ENCODE peak calls at places on chromosomes 11 and 22, in four cellular contexts. G, B, H and T are unnamed samples.

GRCh38 chr11:432501-433100 is 9.2 kb downstream of the ANO9 start:
- DNase-seq in G (no peak), B (no peak), H (no peak), T (no peak)

GRCh38 chr22:48429621-48430020 is 1398.1 kb downstream of the BRD1 start:
- DNase-seq in G (no peak), B (no peak), H (no peak), T (no peak)

GRCh38 chr11:73241300-73241699 is 23.2 kb downstream of the P2RY2 start:
- DNase-seq in G (no peak), B (no peak), H (no peak), T (no peak)

GRCh38 chr22:29167032-29167911 is 38.4 kb upstream of the EMID1 start:
- DNase-seq in G (no peak), B (no peak), H (no peak), T (no peak)

GRCh38 chr11:130945945-130946344 is 29.7 kb upstream of the SNX19 start:
- DNase-seq in G (peak), B (no peak), H (no peak), T (peak)

GRCh38 chr11:128334311-128335044 is 252.9 kb downstream of the ETS1 start:
- DNase-seq in G (no peak), B (no peak), H (no peak), T (no peak)

GRCh38 chr22:44700456-44700855 is 1.5 kb upstream of the PRR5 start:
- DNase-seq in G (no peak), B (no peak), H (no peak), T (no peak)

GRCh38 chr22:29171721-29172120 is 34.0 kb upstream of the EMID1 start:
- DNase-seq in G (no peak), B (no peak), H (no peak), T (no peak)

GRCh38 chr22:38412435-38413084 is 42.4 kb downstream of the KCNJ4 start:
- DNase-seq in G (no peak), B (peak), H (peak), T (no peak)

GRCh38 chr11:2529636-2530035 is 84.8 kb downstream of the KCNQ1 start:
- DNase-seq in G (no peak), B (no peak), H (no peak), T (no peak)

GRCh38 chr11:13160302-13160701 is 117.3 kb upstream of the BMAL1 start:
- DNase-seq in G (no peak), B (no peak), H (no peak), T (no peak)

GRCh38 chr11:108278546-108278945 is 55.7 kb downstream of the ATM start:
- DNase-seq in G (peak), B (no peak), H (no peak), T (no peak)

GRCh38 chr11:121961228-121961860 is 154.7 kb downstream of the BLID start:
- DNase-seq in G (no peak), B (no peak), H (no peak), T (no peak)

GRCh38 chr11:61912991-61913698 is 4.2 kb downstream of the RAB3IL1 start:
- DNase-seq in G (no peak), B (no peak), H (peak), T (no peak)

GRCh38 chr11:134045799-134046635 is 22.9 kb upstream of the JAM3 start:
- DNase-seq in G (no peak), B (peak), H (peak), T (no peak)

GRCh38 chr11:43830928-43831440 is 49.6 kb upstream of the ALKBH3 start:
- DNase-seq in G (peak), B (peak), H (peak), T (peak)

GRCh38 chr11:109062445-109062844 is 359.5 kb upstream of the C11orf87 start:
- DNase-seq in G (peak), B (no peak), H (no peak), T (peak)

GRCh38 chr22:23831781-23832180 is 7.0 kb downstream of the DERL3 start:
- DNase-seq in G (no peak), B (no peak), H (no peak), T (no peak)

GRCh38 chr11:15883349-15883961 is 472.9 kb downstream of the SOX6 start:
- DNase-seq in G (peak), B (no peak), H (no peak), T (no peak)

GRCh38 chr11:74846770-74847169 is 98.1 kb downstream of the RNF169 start:
- DNase-seq in G (peak), B (no peak), H (no peak), T (no peak)

GRCh38 chr22:41699264-41700104 is at the start of gene MEI1:
- DNase-seq in G (peak), B (no peak), H (no peak), T (no peak)

GRCh38 chr11:120525285-120526085 is 13.9 kb downstream of the GRIK4 start:
- DNase-seq in G (no peak), B (no peak), H (no peak), T (no peak)

GRCh38 chr22:31247726-31248125 is 35.6 kb downstream of the LIMK2 start:
- DNase-seq in G (no peak), B (no peak), H (no peak), T (no peak)

GRCh38 chr11:68357568-68357967 is 45.2 kb downstream of the LRP5 start:
- DNase-seq in G (no peak), B (no peak), H (no peak), T (no peak)

GRCh38 chr11:97893612-97894011 is 1127.1 kb upstream of the CNTN5 start:
- DNase-seq in G (no peak), B (no peak), H (no peak), T (no peak)

GRCh38 chr11:70805243-70805642 is 406.9 kb downstream of the CTTN start:
- DNase-seq in G (no peak), B (no peak), H (no peak), T (no peak)

GRCh38 chr22:46336119-46337078 is 885 bp downstream of the TRMU start:
- DNase-seq in G (no peak), B (no peak), H (no peak), T (no peak)

GRCh38 chr11:29773656-29774264 is 243.1 kb downstream of the KCNA4 start:
- DNase-seq in G (peak), B (no peak), H (no peak), T (no peak)

GRCh38 chr11:9060700-9061111 is 30.7 kb downstream of the SCUBE2 start:
- DNase-seq in G (peak), B (no peak), H (peak), T (no peak)

GRCh38 chr11:134047586-134047999 is 21.3 kb upstream of the JAM3 start:
- DNase-seq in G (peak), B (no peak), H (no peak), T (peak)

GRCh38 chr11:35323076-35323868 is 96.1 kb downstream of the SLC1A2 start:
- DNase-seq in G (peak), B (no peak), H (no peak), T (no peak)

GRCh38 chr11:68412593-68413475 is 47.7 kb upstream of the PPP6R3 start:
- DNase-seq in G (peak), B (no peak), H (no peak), T (peak)

GRCh38 chr22:42172385-42173172 is 42.0 kb upstream of the CYP2D6 start:
- DNase-seq in G (peak), B (no peak), H (no peak), T (no peak)

GRCh38 chr22:28648792-28649191 is 30.8 kb downstream of the TTC28 start:
- DNase-seq in G (no peak), B (no peak), H (no peak), T (no peak)

GRCh38 chr11:12276831-12277475 is 100.4 kb upstream of the PARVA start:
- DNase-seq in G (no peak), B (peak), H (no peak), T (no peak)

GRCh38 chr11:46348986-46349401 is 1.7 kb downstream of the DGKZ start:
- DNase-seq in G (no peak), B (peak), H (no peak), T (no peak)

GRCh38 chr22:31943976-31944699 is at the start of gene YWHAH:
- DNase-seq in G (peak), B (peak), H (peak), T (peak)

GRCh38 chr22:37230673-37231405 is 13.2 kb downstream of the RAC2 start:
- DNase-seq in G (no peak), B (no peak), H (no peak), T (no peak)